ENCODE peak calls at places on chromosomes 16 and 17, in seven cellular contexts. One of them, this sample, is unnamed.

GRCh38 chr17:57235124-57235523 is 21.2 kb upstream of the MSI2 start:
- DNase-seq in ovary: no peak
- DNase-seq in GM20000: no peak
- DNase-seq in left lung: no peak
- DNase-seq in AG09309: no peak
- DNase-seq in CD4-positive, CD25-positive, alpha-beta regulatory T cell: no peak
- DNase-seq in stimulated activated effector memory CD8-positive, alpha-beta T cell treated with anti-CD3 and anti-CD28 coated beads, Interleukin-12 subunit alpha, Interleukin-12 subunit beta, amount 100 ng/mL, for 72 hours: no peak
- DNase-seq in this sample: no peak

GRCh38 chr17:53823341-53824050 is 769 bp downstream of the KIF2B start:
- DNase-seq in ovary: no peak
- DNase-seq in GM20000: no peak
- DNase-seq in left lung: no peak
- DNase-seq in AG09309: no peak
- DNase-seq in CD4-positive, CD25-positive, alpha-beta regulatory T cell: no peak
- DNase-seq in stimulated activated effector memory CD8-positive, alpha-beta T cell treated with anti-CD3 and anti-CD28 coated beads, Interleukin-12 subunit alpha, Interleukin-12 subunit beta, amount 100 ng/mL, for 72 hours: no peak
- DNase-seq in this sample: no peak

GRCh38 chr17:19546289-19547065 is 12.8 kb downstream of the SLC47A1 start:
- DNase-seq in ovary: no peak
- DNase-seq in GM20000: no peak
- DNase-seq in left lung: peak
- DNase-seq in AG09309: no peak
- DNase-seq in CD4-positive, CD25-positive, alpha-beta regulatory T cell: no peak
- DNase-seq in stimulated activated effector memory CD8-positive, alpha-beta T cell treated with anti-CD3 and anti-CD28 coated beads, Interleukin-12 subunit alpha, Interleukin-12 subunit beta, amount 100 ng/mL, for 72 hours: no peak
- DNase-seq in this sample: peak

GRCh38 chr16:8627456-8627855 is 6.0 kb downstream of the METTL22 start:
- DNase-seq in ovary: no peak
- DNase-seq in GM20000: no peak
- DNase-seq in left lung: no peak
- DNase-seq in AG09309: no peak
- DNase-seq in CD4-positive, CD25-positive, alpha-beta regulatory T cell: no peak
- DNase-seq in stimulated activated effector memory CD8-positive, alpha-beta T cell treated with anti-CD3 and anti-CD28 coated beads, Interleukin-12 subunit alpha, Interleukin-12 subunit beta, amount 100 ng/mL, for 72 hours: no peak
- DNase-seq in this sample: no peak

GRCh38 chr16:15055141-15056053 is 477 bp downstream of the NTAN1 start:
- DNase-seq in ovary: no peak
- DNase-seq in GM20000: peak
- DNase-seq in left lung: peak
- DNase-seq in AG09309: no peak
- DNase-seq in CD4-positive, CD25-positive, alpha-beta regulatory T cell: no peak
- DNase-seq in stimulated activated effector memory CD8-positive, alpha-beta T cell treated with anti-CD3 and anti-CD28 coated beads, Interleukin-12 subunit alpha, Interleukin-12 subunit beta, amount 100 ng/mL, for 72 hours: no peak
- DNase-seq in this sample: peak

GRCh38 chr16:30185683-30186421 is 2.5 kb downstream of the CORO1A start:
- DNase-seq in ovary: peak
- DNase-seq in GM20000: peak
- DNase-seq in left lung: peak
- DNase-seq in AG09309: no peak
- DNase-seq in CD4-positive, CD25-positive, alpha-beta regulatory T cell: peak
- DNase-seq in stimulated activated effector memory CD8-positive, alpha-beta T cell treated with anti-CD3 and anti-CD28 coated beads, Interleukin-12 subunit alpha, Interleukin-12 subunit beta, amount 100 ng/mL, for 72 hours: peak
- DNase-seq in this sample: peak

GRCh38 chr17:15457723-15458094 is 9.7 kb downstream of the CDRT4 start:
- DNase-seq in ovary: peak
- DNase-seq in GM20000: no peak
- DNase-seq in left lung: no peak
- DNase-seq in AG09309: no peak
- DNase-seq in CD4-positive, CD25-positive, alpha-beta regulatory T cell: no peak
- DNase-seq in stimulated activated effector memory CD8-positive, alpha-beta T cell treated with anti-CD3 and anti-CD28 coated beads, Interleukin-12 subunit alpha, Interleukin-12 subunit beta, amount 100 ng/mL, for 72 hours: no peak
- DNase-seq in this sample: no peak

GRCh38 chr16:46690281-46691178 is 1.1 kb downstream of the ORC6 start:
- DNase-seq in ovary: no peak
- DNase-seq in GM20000: no peak
- DNase-seq in left lung: peak
- DNase-seq in AG09309: no peak
- DNase-seq in CD4-positive, CD25-positive, alpha-beta regulatory T cell: no peak
- DNase-seq in stimulated activated effector memory CD8-positive, alpha-beta T cell treated with anti-CD3 and anti-CD28 coated beads, Interleukin-12 subunit alpha, Interleukin-12 subunit beta, amount 100 ng/mL, for 72 hours: no peak
- DNase-seq in this sample: peak

GRCh38 chr17:2388020-2388704 is 12.7 kb downstream of the MNT start:
- DNase-seq in ovary: peak
- DNase-seq in GM20000: no peak
- DNase-seq in left lung: no peak
- DNase-seq in AG09309: no peak
- DNase-seq in CD4-positive, CD25-positive, alpha-beta regulatory T cell: no peak
- DNase-seq in stimulated activated effector memory CD8-positive, alpha-beta T cell treated with anti-CD3 and anti-CD28 coated beads, Interleukin-12 subunit alpha, Interleukin-12 subunit beta, amount 100 ng/mL, for 72 hours: no peak
- DNase-seq in this sample: no peak

GRCh38 chr17:81030726-81031570 is 4.0 kb upstream of the BAIAP2 start:
- DNase-seq in ovary: no peak
- DNase-seq in GM20000: no peak
- DNase-seq in left lung: peak
- DNase-seq in AG09309: no peak
- DNase-seq in CD4-positive, CD25-positive, alpha-beta regulatory T cell: no peak
- DNase-seq in stimulated activated effector memory CD8-positive, alpha-beta T cell treated with anti-CD3 and anti-CD28 coated beads, Interleukin-12 subunit alpha, Interleukin-12 subunit beta, amount 100 ng/mL, for 72 hours: no peak
- DNase-seq in this sample: no peak

GRCh38 chr17:78112508-78113471 is 15.8 kb downstream of the TMC6 start:
- DNase-seq in ovary: peak
- DNase-seq in GM20000: peak
- DNase-seq in left lung: peak
- DNase-seq in AG09309: no peak
- DNase-seq in CD4-positive, CD25-positive, alpha-beta regulatory T cell: peak
- DNase-seq in stimulated activated effector memory CD8-positive, alpha-beta T cell treated with anti-CD3 and anti-CD28 coated beads, Interleukin-12 subunit alpha, Interleukin-12 subunit beta, amount 100 ng/mL, for 72 hours: peak
- DNase-seq in this sample: peak

This sample was measured in MM.1S.